ENCODE peak calls at places on chromosomes 5 and 9, in eight cellular contexts. P is Peyer's patch; Q is skeletal muscle cell; A is T-cell; D is fibroblast of lung; K is HTR-8/SVneo; U is CD4-positive, alpha-beta T cell; N is cardiac fibroblast. V is an unnamed sample.

GRCh38 chr5:157109744-157110143 is 900 bp upstream of the HAVCR2 start:
- DNase-seq in U (no peak), K (no peak), Q (no peak), P (peak), N (no peak), D (no peak), A (no peak), V (peak)

GRCh38 chr5:157473383-157474370 is 13.7 kb downstream of the NIPAL4 start:
- DNase-seq in N (peak), K (peak), P (no peak), D (peak), A (no peak), Q (no peak), U (no peak), V (no peak)

GRCh38 chr9:1619915-1620705 is 395.0 kb upstream of the SMARCA2 start:
- DNase-seq in N (peak), U (no peak), Q (no peak), K (no peak), A (no peak), P (no peak), D (no peak), V (no peak)

GRCh38 chr9:137433916-137434431 is 7.2 kb downstream of the ENTPD8 start:
- DNase-seq in U (no peak), D (no peak), K (no peak), A (no peak), P (no peak), N (no peak), Q (no peak), V (no peak)

GRCh38 chr5:77015938-77016569 is 14.2 kb upstream of the AGGF1 start:
- DNase-seq in P (no peak), N (peak), U (no peak), A (no peak), Q (peak), D (peak), K (peak), V (peak)

GRCh38 chr9:71509054-71509453 is 259.3 kb downstream of the CEMIP2 start:
- DNase-seq in K (no peak), A (no peak), Q (no peak), U (no peak), N (no peak), D (no peak), P (no peak), V (no peak)

GRCh38 chr9:94563548-94563947 is 8.7 kb downstream of the PCAT7 start:
- DNase-seq in U (no peak), P (no peak), D (no peak), Q (no peak), A (no peak), K (no peak), N (no peak), V (no peak)

GRCh38 chr9:6739218-6739617 is 18.6 kb upstream of the KDM4C start:
- DNase-seq in N (peak), A (no peak), D (peak), Q (no peak), P (no peak), K (peak), U (no peak), V (no peak)

GRCh38 chr5:79081779-79082178 is 12.2 kb downstream of the BHMT2 start:
- DNase-seq in P (no peak), U (no peak), A (no peak), D (no peak), Q (no peak), K (no peak), N (no peak), V (no peak)

GRCh38 chr9:87498046-87498815 is 564 bp downstream of the DAPK1 start:
- DNase-seq in K (no peak), Q (no peak), D (peak), U (no peak), A (no peak), N (peak), P (peak), V (no peak)

GRCh38 chr5:131379723-131380122 is 115.9 kb downstream of the CDC42SE2 start:
- DNase-seq in Q (peak), K (peak), A (peak), N (peak), P (peak), U (peak), D (peak), V (peak)

GRCh38 chr9:131668439-131669233 is 71.2 kb downstream of the RAPGEF1 start:
- DNase-seq in K (no peak), N (no peak), U (peak), D (peak), P (peak), Q (no peak), A (peak), V (no peak)

GRCh38 chr9:131405429-131405828 is 11.5 kb downstream of the PRRC2B start:
- DNase-seq in A (no peak), Q (no peak), N (peak), D (peak), P (no peak), K (no peak), U (no peak), V (no peak)

GRCh38 chr5:756171-756570 is 28.4 kb downstream of the ZDHHC11B start:
- DNase-seq in A (no peak), P (no peak), N (no peak), K (no peak), Q (no peak), U (no peak), D (no peak), V (no peak)

GRCh38 chr5:175378444-175379028 is 65.4 kb downstream of the DRD1 start:
- DNase-seq in K (peak), N (no peak), Q (no peak), D (peak), P (no peak), U (no peak), A (no peak), V (no peak)

GRCh38 chr9:133727277-133727875 is 10.8 kb downstream of the SARDH start:
- DNase-seq in K (no peak), Q (no peak), N (no peak), P (peak), U (no peak), D (no peak), A (no peak), V (no peak)

GRCh38 chr5:177426566-177427210 is at the start of gene GRK6:
- DNase-seq in A (peak), P (peak), D (no peak), K (peak), Q (no peak), U (peak), N (no peak), V (peak)

GRCh38 chr9:124769451-124770358 is 1.4 kb downstream of the NR6A1 start:
- DNase-seq in Q (no peak), K (no peak), U (no peak), A (no peak), D (no peak), P (peak), N (no peak), V (no peak)

GRCh38 chr5:141762790-141763368 is 80.8 kb upstream of the ARAP3 start:
- DNase-seq in A (no peak), U (no peak), K (no peak), Q (no peak), D (no peak), N (peak), P (no peak), V (no peak)

GRCh38 chr5:34045996-34046395 is 3.0 kb upstream of the C1QTNF3 start:
- DNase-seq in A (no peak), K (no peak), P (no peak), D (peak), Q (peak), N (no peak), U (no peak), V (no peak)